ENCODE peak calls at places on chromosomes 3 and 15, in ten cellular contexts. N is AG04450, R is H9, Z is neuronal stem cell, H is left ventricle myocardium inferior, E is GM23248, J is heart right ventricle, F is cardiac muscle cell, T is neural progenitor cell, I is mammary epithelial cell. S is an unnamed sample.

GRCh38 chr15:61115241-61115640 is 113.9 kb downstream of the RORA start:
- DNase-seq in R (no peak), I (no peak), F (no peak), T (no peak), E (peak; percentile 71), H (no peak), N (no peak), Z (no peak), J (no peak), S (peak; percentile 18)

GRCh38 chr15:39130556-39131379 is 450.1 kb upstream of the THBS1 start:
- DNase-seq in Z (no peak), F (no peak), R (no peak), T (no peak), H (no peak), J (no peak), N (no peak), E (peak; percentile 49), I (no peak), S (no peak)

GRCh38 chr3:133494469-133494868 is 79.0 kb upstream of the CDV3 start:
- DNase-seq in T (peak; percentile 53), I (no peak), H (no peak), Z (no peak), N (no peak), R (peak; percentile 80), F (peak; percentile 37), J (no peak), E (peak; percentile 30), S (no peak)

GRCh38 chr3:138332472-138333073 is 2.9 kb upstream of the NME9 start:
- DNase-seq in J (no peak), F (peak; percentile 28), E (peak; percentile 70), T (peak; percentile 25), R (no peak), N (no peak), H (no peak), I (no peak), Z (no peak), S (peak; percentile 91)

GRCh38 chr15:74240002-74240568 is 4.0 kb downstream of the CCDC33 start:
- DNase-seq in R (peak; percentile 77), T (no peak), E (peak; percentile 86), N (no peak), H (peak; percentile 85), Z (no peak), J (peak; percentile 88), I (peak; percentile 91), F (no peak), S (peak; percentile 98)

GRCh38 chr15:77732514-77733335 is 100.0 kb upstream of the LINGO1 start:
- DNase-seq in E (no peak), F (no peak), Z (no peak), H (no peak), N (no peak), T (no peak), R (no peak), J (no peak), I (no peak), S (no peak)

GRCh38 chr15:38895326-38896282 is 331.0 kb upstream of the RASGRP1 start:
- DNase-seq in T (no peak), Z (no peak), R (no peak), J (no peak), E (peak; percentile 85), I (peak; percentile 64), H (no peak), F (no peak), N (peak; percentile 46), S (peak; percentile 85)

GRCh38 chr15:94704421-94704820 is 473.1 kb downstream of the MCTP2 start:
- DNase-seq in E (no peak), F (no peak), N (no peak), J (no peak), I (no peak), Z (no peak), R (no peak), T (no peak), H (no peak), S (no peak)

GRCh38 chr3:72453686-72454085 is 394.6 kb downstream of the SHQ1 start:
- DNase-seq in N (no peak), J (no peak), F (no peak), T (no peak), I (no peak), R (no peak), Z (no peak), E (peak; percentile 15), H (no peak), S (no peak)

GRCh38 chr15:99410477-99410876 is 155.3 kb upstream of the MEF2A start:
- DNase-seq in I (no peak), F (no peak), Z (no peak), J (no peak), N (no peak), T (no peak), H (no peak), E (no peak), R (peak; percentile 27), S (no peak)

GRCh38 chr15:77219846-77220245 is 148.9 kb upstream of the TSPAN3 start:
- DNase-seq in F (no peak), Z (no peak), T (no peak), R (no peak), I (no peak), J (no peak), H (no peak), E (no peak), N (no peak), S (no peak)

GRCh38 chr3:9747267-9747666 is 2.5 kb upstream of the OGG1 start:
- DNase-seq in J (no peak), H (no peak), R (no peak), Z (no peak), F (no peak), E (peak; percentile 63), N (no peak), I (no peak), T (no peak), S (peak; percentile 92)

GRCh38 chr15:38455096-38455495 is 1.2 kb downstream of the FAM98B start:
- DNase-seq in J (no peak), R (no peak), F (no peak), T (no peak), Z (no peak), E (peak; percentile 57), H (no peak), I (no peak), N (no peak), S (no peak)

GRCh38 chr3:176286456-176287115 is 910.7 kb downstream of the TBL1XR1 start:
- DNase-seq in Z (no peak), J (no peak), H (no peak), E (peak; percentile 46), N (no peak), R (no peak), F (no peak), I (no peak), T (no peak), S (no peak)

DNA sequence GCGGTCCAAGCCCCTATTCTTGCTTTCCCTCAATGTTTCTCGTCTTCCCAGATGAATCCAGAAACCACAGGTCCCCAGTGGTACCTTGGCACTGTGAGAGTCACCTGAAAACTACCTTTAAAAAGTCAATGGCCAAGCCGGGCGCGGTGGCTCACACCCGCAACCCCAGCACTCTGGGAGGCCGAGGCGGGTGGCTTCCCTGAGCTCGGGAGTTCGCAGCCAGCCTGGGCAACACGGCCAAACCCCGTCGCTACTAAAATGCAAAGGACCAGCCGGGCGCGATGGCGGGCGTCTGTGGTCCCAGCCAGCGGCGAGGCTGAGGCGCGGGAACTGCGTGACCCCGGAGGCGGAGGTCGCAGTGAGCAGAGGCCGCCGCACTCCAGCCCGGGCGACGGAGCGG is 285.9 kb downstream of the CHL1 start:
- DNase-seq in T (no peak), J (peak; percentile 9), I (no peak), H (no peak), N (no peak), E (no peak), F (no peak), R (no peak), Z (no peak), S (no peak)
- H3K9me3 ChIP-seq in T (peaks cover 5% of the 10 kb centered on the region), J (no peaks in the 10 kb centered on the region), I (no peaks in the 10 kb centered on the region), H (peaks cover 23% of the 10 kb centered on the region), N (peaks cover 3% of the 10 kb centered on the region), E (no peaks in the 10 kb centered on the region), F (no peaks in the 10 kb centered on the region), R (no peaks in the 10 kb centered on the region), Z (no peaks in the 10 kb centered on the region), S (peaks cover 3% of the 10 kb centered on the region)

DNA sequence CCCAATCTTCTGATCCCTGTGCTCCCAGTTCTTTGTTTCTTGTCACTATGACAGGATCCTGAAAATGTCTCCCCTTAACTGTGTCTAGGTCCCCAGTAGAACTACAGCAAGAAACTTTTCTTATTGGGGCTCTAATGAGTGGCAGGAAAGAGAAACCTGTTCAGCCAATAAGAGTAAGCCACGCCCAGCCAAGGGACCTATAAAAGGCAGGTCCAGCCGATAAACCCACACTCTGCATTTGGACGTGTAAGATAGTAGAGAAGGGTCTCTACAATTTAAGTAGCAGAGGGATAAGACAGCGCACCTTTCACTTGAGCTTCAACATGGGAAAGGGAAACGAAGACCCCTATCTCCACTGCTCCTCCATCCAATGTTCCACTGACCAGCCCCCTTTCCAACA is 149.9 kb downstream of the LMLN start:
- DNase-seq in J (no peak), I (no peak), T (no peak), Z (no peak), R (no peak), N (no peak), H (no peak), E (no peak), F (no peak), S (no peak)
- H3K9me3 ChIP-seq in J (no peaks in the 10 kb centered on the region), I (no peaks in the 10 kb centered on the region), T (no peaks in the 10 kb centered on the region), Z (peaks cover 3% of the 10 kb centered on the region), R (no peaks in the 10 kb centered on the region), N (no peaks in the 10 kb centered on the region), H (no peaks in the 10 kb centered on the region), E (no peaks in the 10 kb centered on the region), F (no peaks in the 10 kb centered on the region), S (no peaks in the 10 kb centered on the region)

GRCh38 chr15:41006479-41006878 is 53.2 kb downstream of the CHAC1 start:
- DNase-seq in H (no peak), T (no peak), F (no peak), I (no peak), J (no peak), E (no peak), Z (no peak), N (no peak), R (no peak), S (no peak)
- H3K9me3 ChIP-seq in H (no peaks in the 10 kb centered on the region), T (no peaks in the 10 kb centered on the region), F (no peaks in the 10 kb centered on the region), I (no peaks in the 10 kb centered on the region), J (no peaks in the 10 kb centered on the region), E (no peaks in the 10 kb centered on the region), Z (no peaks in the 10 kb centered on the region), N (no peaks in the 10 kb centered on the region), R (no peaks in the 10 kb centered on the region), S (no peaks in the 10 kb centered on the region)

DNA sequence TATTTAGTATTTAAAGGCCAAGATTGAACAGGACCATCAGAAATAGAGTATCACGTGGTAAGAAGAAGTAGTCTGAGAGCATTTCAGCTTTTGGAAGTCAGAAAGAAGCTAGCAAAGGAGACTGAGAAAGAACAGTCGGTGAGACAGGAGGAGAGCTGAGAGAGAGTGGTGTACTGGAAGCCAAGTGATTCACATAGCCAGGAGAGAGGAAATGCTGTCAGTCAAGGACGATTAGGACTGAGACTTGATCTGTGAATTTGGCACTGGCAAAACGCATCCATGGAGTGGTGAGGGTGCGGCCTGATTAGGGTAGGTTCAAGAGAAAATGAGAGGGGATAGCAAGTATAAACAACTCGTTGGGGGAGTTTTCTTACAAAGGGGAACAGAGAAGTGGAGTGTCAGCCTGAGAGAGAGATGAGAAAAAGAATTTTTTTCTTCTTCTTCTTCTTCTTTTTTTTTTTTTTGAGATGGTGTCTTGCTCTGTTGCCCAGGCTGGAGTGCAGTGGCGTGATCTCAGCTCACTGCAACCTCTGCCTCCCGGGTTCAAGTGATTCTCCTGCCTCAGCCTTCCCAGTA is 44.9 kb downstream of the CHD2 start:
- DNase-seq in E (no peak), F (no peak), I (no peak), Z (no peak), H (no peak), T (no peak), R (no peak), N (no peak), J (no peak), S (no peak)
- H3K9me3 ChIP-seq in E (no peaks in the 10 kb centered on the region), F (no peaks in the 10 kb centered on the region), I (peaks cover 28% of the 10 kb centered on the region), Z (peaks cover 66% of the 10 kb centered on the region), H (peaks cover 27% of the 10 kb centered on the region), T (no peaks in the 10 kb centered on the region), R (peaks cover 27% of the 10 kb centered on the region), N (peaks cover 14% of the 10 kb centered on the region), J (peaks cover 12% of the 10 kb centered on the region), S (peaks cover 12% of the 10 kb centered on the region)

S was measured in osteoblast.